ENCODE peak calls at places on chromosomes 7 and 10, in five cellular contexts. K is left lung, P is GM13976, Y is tibial nerve, V is fibroblast of villous mesenchyme. R is an unnamed sample.

GRCh38 chr10:131885391-131886165 is 15.2 kb upstream of the PPP2R2D start:
- DNase-seq in K (peak), P (peak), Y (peak), V (peak), R (peak)

GRCh38 chr10:102241037-102241443 is 272 bp downstream of the PITX3 start:
- DNase-seq in K (no peak), P (no peak), Y (peak), V (peak), R (no peak)

GRCh38 chr10:123166618-123167017 is 12.4 kb downstream of the BUB3 start:
- DNase-seq in K (no peak), P (no peak), Y (no peak), V (no peak), R (no peak)

GRCh38 chr7:128398016-128398840 is 11.6 kb downstream of the IMPDH1 start:
- DNase-seq in K (no peak), P (peak), Y (peak), V (peak), R (no peak)

GRCh38 chr7:137870684-137871083 is 23.9 kb upstream of the DGKI start:
- DNase-seq in K (no peak), P (no peak), Y (no peak), V (peak), R (no peak)

GRCh38 chr7:29488977-29489376 is 74.7 kb upstream of the PRR15 start:
- DNase-seq in K (no peak), P (no peak), Y (no peak), V (peak), R (no peak)

GRCh38 chr10:43961523-43962345 is 313.1 kb upstream of the ZNF32 start:
- DNase-seq in K (no peak), P (no peak), Y (no peak), V (peak), R (peak)

GRCh38 chr7:74306737-74307469 is 17.7 kb downstream of the CLIP2 start:
- DNase-seq in K (no peak), P (peak), Y (no peak), V (peak), R (no peak)

GRCh38 chr10:129530486-129531065 is 63.5 kb downstream of the MGMT start:
- DNase-seq in K (no peak), P (no peak), Y (no peak), V (no peak), R (no peak)

GRCh38 chr7:80940539-80941205 is 21.8 kb upstream of the SEMA3C start:
- DNase-seq in K (no peak), P (no peak), Y (no peak), V (peak), R (no peak)

GRCh38 chr7:128672927-128673517 is 930 bp downstream of the GARIN1A start:
- DNase-seq in K (no peak), P (peak), Y (no peak), V (peak), R (no peak)

GRCh38 chr7:40584667-40585433 is 450.0 kb downstream of the SUGCT start:
- DNase-seq in K (no peak), P (no peak), Y (no peak), V (peak), R (no peak)

GRCh38 chr10:89414879-89415821 is 782 bp downstream of the IFIT5 start:
- DNase-seq in K (peak), P (peak), Y (peak), V (peak), R (peak)

GRCh38 chr7:16129431-16130126 is 291.8 kb downstream of the CRPPA start:
- DNase-seq in K (no peak), P (no peak), Y (no peak), V (peak), R (no peak)

GRCh38 chr10:1362589-1363465 is 306.6 kb downstream of the WDR37 start:
- DNase-seq in K (no peak), P (no peak), Y (no peak), V (no peak), R (no peak)

GRCh38 chr10:74189999-74190421 is 39.0 kb downstream of the ADK start:
- DNase-seq in K (no peak), P (peak), Y (peak), V (peak), R (no peak)

GRCh38 chr10:42987121-42987541 is 89.7 kb upstream of the RET start:
- DNase-seq in K (peak), P (peak), Y (no peak), V (no peak), R (no peak)

GRCh38 chr7:82051641-82052040 is 281.8 kb upstream of the HGF start:
- DNase-seq in K (no peak), P (no peak), Y (no peak), V (peak), R (no peak)

GRCh38 chr10:93899109-93899508 is 5.3 kb downstream of the SLC35G1 start:
- DNase-seq in K (no peak), P (no peak), Y (no peak), V (no peak), R (no peak)

GRCh38 chr10:18279202-18279601 is 139.0 kb downstream of the CACNB2 start:
- DNase-seq in K (no peak), P (no peak), Y (no peak), V (peak), R (no peak)

GRCh38 chr10:112535432-112536038 is 88.5 kb downstream of the VTI1A start:
- DNase-seq in K (no peak), P (no peak), Y (no peak), V (peak), R (no peak)

GRCh38 chr10:125734148-125734547 is 14.6 kb downstream of the EDRF1 start:
- DNase-seq in K (no peak), P (no peak), Y (no peak), V (no peak), R (no peak)

GRCh38 chr10:125739994-125740679 is 20.6 kb downstream of the EDRF1 start:
- DNase-seq in K (no peak), P (no peak), Y (no peak), V (no peak), R (no peak)

GRCh38 chr10:125734823-125735222 is 15.3 kb downstream of the EDRF1 start:
- DNase-seq in K (no peak), P (no peak), Y (no peak), V (no peak), R (no peak)
- TF ChIP-seq CTCF in K (no peak), P (no peak), Y (no peak), V (no peak), R (peak)

GRCh38 chr10:119538632-119539358 is 3.7 kb downstream of the RGS10 start:
- DNase-seq in K (no peak), P (no peak), Y (no peak), V (no peak), R (no peak)
- TF ChIP-seq CTCF in K (no peak), P (peak), Y (no peak), V (no peak), R (no peak)

GRCh38 chr10:111208951-111209350 is 132.1 kb downstream of the ADRA2A start:
- DNase-seq in K (no peak), P (no peak), Y (no peak), V (no peak), R (no peak)

GRCh38 chr10:111209666-111210065 is 132.8 kb downstream of the ADRA2A start:
- DNase-seq in K (no peak), P (no peak), Y (no peak), V (no peak), R (no peak)

GRCh38 chr10:111206521-111206920 is 129.7 kb downstream of the ADRA2A start:
- DNase-seq in K (no peak), P (no peak), Y (no peak), V (no peak), R (no peak)

GRCh38 chr10:111204880-111205279 is 128.1 kb downstream of the ADRA2A start:
- DNase-seq in K (no peak), P (no peak), Y (no peak), V (no peak), R (no peak)

GRCh38 chr10:111207525-111207924 is 130.7 kb downstream of the ADRA2A start:
- DNase-seq in K (no peak), P (no peak), Y (no peak), V (no peak), R (no peak)
- TF ChIP-seq CTCF in K (no peak), P (no peak), Y (no peak), V (no peak), R (no peak)

DNA sequence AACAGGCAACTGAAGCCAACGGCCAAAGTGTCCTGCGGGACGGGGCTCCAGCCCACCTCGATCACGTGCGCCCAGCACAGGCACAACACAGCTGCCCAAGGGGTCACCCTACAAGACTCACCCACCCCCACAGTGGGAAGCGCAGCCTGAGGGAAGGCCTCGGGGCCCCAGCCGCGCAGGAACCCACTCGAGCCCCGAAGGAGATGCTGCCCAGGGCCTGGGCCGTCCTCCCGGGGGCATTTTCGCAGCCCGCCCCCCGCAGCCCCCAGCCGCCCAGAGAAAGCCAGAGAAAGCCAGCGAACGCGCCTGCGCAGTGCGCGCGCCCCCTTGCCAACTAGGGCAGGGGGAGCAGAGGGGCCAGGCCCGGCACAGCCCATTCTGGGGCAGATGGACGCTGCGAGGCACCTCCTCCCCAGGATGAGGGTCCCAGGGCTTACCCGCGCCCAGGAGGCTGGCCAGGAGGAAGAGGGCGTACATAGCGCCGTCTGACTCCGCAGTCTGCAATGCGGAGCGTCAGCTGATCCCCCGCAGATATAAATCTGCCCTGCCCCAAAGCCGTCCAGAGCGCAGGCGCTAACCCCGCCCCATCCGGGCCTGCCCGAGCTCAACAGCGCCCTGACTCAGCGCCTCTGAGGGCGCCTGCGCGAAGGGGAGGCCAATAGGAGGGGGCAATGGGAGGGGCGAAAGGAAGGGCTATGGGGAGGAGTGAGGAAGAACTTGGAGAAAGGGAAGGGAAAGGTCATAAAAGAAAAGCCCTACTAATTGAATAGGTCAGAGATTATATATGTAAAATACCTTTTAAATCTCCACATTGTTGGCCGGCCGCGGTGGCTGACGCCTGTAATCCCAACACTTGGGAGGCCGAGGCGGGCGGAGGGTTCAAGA is at the start of gene PSAP:
- DNase-seq in K (peak), P (peak), Y (peak), V (peak), R (peak)
- TF ChIP-seq CTCF in K (no peak), P (no peak), Y (peak), V (no peak), R (no peak)

DNA sequence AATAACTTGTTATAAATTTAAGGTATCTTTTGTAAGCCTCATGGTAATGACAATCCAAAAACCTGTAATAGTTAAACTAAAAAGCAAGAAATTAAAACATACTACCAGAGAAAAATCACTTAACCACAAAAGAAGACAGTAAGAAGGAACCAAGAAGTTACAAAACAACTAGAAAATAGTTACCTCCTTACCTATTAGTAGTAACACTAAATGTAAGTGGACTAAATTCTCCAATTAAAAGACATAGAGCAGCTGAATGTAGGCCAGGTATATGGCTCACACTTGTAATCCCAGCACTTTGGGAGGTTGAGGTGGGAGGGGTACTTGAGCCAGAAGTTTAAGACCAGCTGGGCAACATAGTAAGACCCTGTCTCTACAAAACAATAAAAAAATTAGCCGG is 84.0 kb downstream of the SNX13 start:
- DNase-seq in K (no peak), P (no peak), Y (no peak), V (no peak), R (no peak)
- TF ChIP-seq CTCF in K (no peak), P (no peak), Y (no peak), V (no peak), R (no peak)

GRCh38 chr10:124744047-124744687 is at the start of gene FAM53B:
- DNase-seq in K (peak), P (peak), Y (peak), V (peak), R (peak)
- TF ChIP-seq CTCF in K (no peak), P (no peak), Y (peak), V (no peak), R (no peak)

DNA sequence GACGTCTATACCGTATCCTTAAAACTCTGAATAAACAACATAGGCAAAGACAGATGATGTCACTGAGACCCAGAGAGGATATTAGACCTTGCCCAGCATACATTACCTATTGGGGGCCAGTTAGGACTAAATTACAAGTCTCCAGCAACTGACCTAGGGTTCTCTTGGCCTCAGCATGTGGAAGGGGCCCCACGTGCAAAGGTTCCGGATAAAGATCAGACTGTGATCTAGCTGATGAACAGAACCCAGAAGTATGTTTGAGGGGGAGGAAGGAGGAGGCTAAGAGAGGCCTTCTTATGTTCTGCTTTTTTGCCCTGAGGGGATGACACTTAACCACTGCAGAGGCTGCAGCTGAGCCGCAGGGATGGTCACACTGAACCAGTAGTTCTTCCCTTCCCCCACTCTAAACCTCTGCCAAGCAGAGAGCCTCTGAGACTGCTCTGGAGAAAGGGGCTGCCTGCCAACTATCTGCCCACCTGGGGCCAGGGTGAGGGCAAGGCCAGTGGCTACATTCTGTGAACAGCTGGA is 24.0 kb upstream of the KMT2C start:
- DNase-seq in K (peak), P (no peak), Y (no peak), V (peak), R (no peak)
- TF ChIP-seq CTCF in K (no peak), P (no peak), Y (no peak), V (no peak), R (no peak)

GRCh38 chr7:123640583-123640982 is 15.1 kb upstream of the LMOD2 start:
- DNase-seq in K (no peak), P (no peak), Y (no peak), V (no peak), R (no peak)

GRCh38 chr7:123639646-123640045 is 16.0 kb upstream of the LMOD2 start:
- DNase-seq in K (no peak), P (no peak), Y (no peak), V (no peak), R (no peak)

GRCh38 chr7:123637878-123638277 is 17.8 kb upstream of the LMOD2 start:
- DNase-seq in K (no peak), P (no peak), Y (no peak), V (no peak), R (no peak)

GRCh38 chr7:123635551-123636359 is 19.9 kb upstream of the LMOD2 start:
- DNase-seq in K (no peak), P (peak), Y (no peak), V (peak), R (no peak)

GRCh38 chr7:123637203-123637602 is 18.5 kb upstream of the LMOD2 start:
- DNase-seq in K (no peak), P (no peak), Y (no peak), V (peak), R (no peak)
- TF ChIP-seq CTCF in K (no peak), P (no peak), Y (no peak), V (peak), R (no peak)

DNA sequence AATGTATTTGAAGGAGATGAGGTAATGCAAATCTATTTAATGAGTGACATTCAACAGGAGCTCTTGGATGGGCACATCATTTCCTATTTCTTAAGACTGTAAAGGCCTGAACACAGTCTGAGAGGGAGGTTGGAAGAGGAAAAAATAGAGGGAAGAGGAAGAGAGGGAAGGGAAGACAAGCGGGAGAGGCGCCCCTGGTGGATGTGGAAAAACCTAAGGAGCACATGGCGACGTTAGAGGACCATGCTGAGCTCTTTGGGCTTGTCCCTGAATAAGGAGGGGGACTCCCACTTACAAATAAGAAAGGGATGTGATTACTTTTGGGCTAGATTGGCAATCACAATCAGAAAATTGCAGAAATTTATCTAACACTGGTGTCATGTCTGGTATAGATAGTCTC is 19.6 kb downstream of the SUN3 start:
- DNase-seq in K (no peak), P (no peak), Y (no peak), V (no peak), R (no peak)
- TF ChIP-seq CTCF in K (no peak), P (no peak), Y (no peak), V (no peak), R (no peak)

GRCh38 chr7:132544999-132545398 is 31.3 kb downstream of the PLXNA4 start:
- DNase-seq in K (no peak), P (no peak), Y (no peak), V (no peak), R (no peak)
- TF ChIP-seq CTCF in K (no peak), P (no peak), Y (no peak), V (no peak), R (no peak)